ENCODE peak calls at places on chromosomes 1 and 21, in five cellular contexts. One of them, this sample, is unnamed.

GRCh38 chr1:238492271-238492670 is 601.5 kb upstream of the ZP4 start:
- DNase-seq in GM12878: no peak
- DNase-seq in SK-N-SH: no peak
- DNase-seq in H1: no peak
- DNase-seq in K562: no peak
- DNase-seq in this sample: no peak

GRCh38 chr1:186375929-186376330 is 292 bp downstream of the ODR4 start:
- DNase-seq in GM12878: no peak
- DNase-seq in SK-N-SH: no peak
- DNase-seq in H1: no peak
- DNase-seq in K562: no peak
- DNase-seq in this sample: no peak

GRCh38 chr1:174060090-174060489 is 37.9 kb upstream of the RC3H1 start:
- DNase-seq in GM12878: no peak
- DNase-seq in SK-N-SH: no peak
- DNase-seq in H1: no peak
- DNase-seq in K562: no peak
- DNase-seq in this sample: no peak

GRCh38 chr1:12697406-12697805 is 18.5 kb upstream of the AADACL3 start:
- DNase-seq in GM12878: no peak
- DNase-seq in SK-N-SH: no peak
- DNase-seq in H1: no peak
- DNase-seq in K562: no peak
- DNase-seq in this sample: no peak

GRCh38 chr1:50658421-50659076 is 235.3 kb upstream of the DMRTA2 start:
- DNase-seq in GM12878: no peak
- DNase-seq in SK-N-SH: no peak
- DNase-seq in H1: no peak
- DNase-seq in K562: no peak
- DNase-seq in this sample: peak

GRCh38 chr1:241208910-241209414 is 148.0 kb downstream of the RGS7 start:
- DNase-seq in GM12878: no peak
- DNase-seq in SK-N-SH: peak
- DNase-seq in H1: no peak
- DNase-seq in K562: no peak
- DNase-seq in this sample: no peak

GRCh38 chr21:36703626-36704280 is 4.8 kb downstream of the SIM2 start:
- DNase-seq in GM12878: no peak
- DNase-seq in SK-N-SH: no peak
- DNase-seq in H1: peak
- DNase-seq in K562: no peak
- DNase-seq in this sample: no peak

GRCh38 chr1:160726498-160727391 is 12.3 kb upstream of the SLAMF7 start:
- DNase-seq in GM12878: no peak
- DNase-seq in SK-N-SH: peak
- DNase-seq in H1: peak
- DNase-seq in K562: peak
- DNase-seq in this sample: peak

GRCh38 chr1:177138347-177138746 is 26.2 kb downstream of the ASTN1 start:
- DNase-seq in GM12878: no peak
- DNase-seq in SK-N-SH: no peak
- DNase-seq in H1: no peak
- DNase-seq in K562: no peak
- DNase-seq in this sample: no peak

GRCh38 chr1:228090613-228091081 is 8.1 kb downstream of the ARF1 start:
- DNase-seq in GM12878: no peak
- DNase-seq in SK-N-SH: no peak
- DNase-seq in H1: no peak
- DNase-seq in K562: no peak
- DNase-seq in this sample: no peak

GRCh38 chr1:224433671-224434446 is 738 bp downstream of the WDR26 start:
- DNase-seq in GM12878: no peak
- DNase-seq in SK-N-SH: peak
- DNase-seq in H1: peak
- DNase-seq in K562: no peak
- DNase-seq in this sample: no peak

GRCh38 chr1:113780363-113781146 is 21.3 kb upstream of the PHTF1 start:
- DNase-seq in GM12878: no peak
- DNase-seq in SK-N-SH: no peak
- DNase-seq in H1: no peak
- DNase-seq in K562: no peak
- DNase-seq in this sample: no peak

GRCh38 chr21:46000182-46000730 is 18.7 kb downstream of the COL6A1 start:
- DNase-seq in GM12878: no peak
- DNase-seq in SK-N-SH: no peak
- DNase-seq in H1: no peak
- DNase-seq in K562: no peak
- DNase-seq in this sample: no peak

GRCh38 chr1:86419277-86419903 is 4.6 kb upstream of the CLCA2 start:
- DNase-seq in GM12878: no peak
- DNase-seq in SK-N-SH: no peak
- DNase-seq in H1: no peak
- DNase-seq in K562: peak
- DNase-seq in this sample: no peak

GRCh38 chr1:37423810-37424209 is 50.6 kb upstream of the ZC3H12A start:
- DNase-seq in GM12878: no peak
- DNase-seq in SK-N-SH: no peak
- DNase-seq in H1: no peak
- DNase-seq in K562: peak
- DNase-seq in this sample: no peak

GRCh38 chr1:91920001-91920400 is 29.2 kb upstream of the BRDT start:
- DNase-seq in GM12878: no peak
- DNase-seq in SK-N-SH: no peak
- DNase-seq in H1: no peak
- DNase-seq in K562: no peak
- DNase-seq in this sample: no peak

GRCh38 chr1:165162671-165163241 is 193.8 kb downstream of the LMX1A start:
- DNase-seq in GM12878: no peak
- DNase-seq in SK-N-SH: peak
- DNase-seq in H1: peak
- DNase-seq in K562: no peak
- DNase-seq in this sample: peak

GRCh38 chr1:119873166-119874025 is 22.9 kb downstream of the ADAM30 start:
- DNase-seq in GM12878: no peak
- DNase-seq in SK-N-SH: no peak
- DNase-seq in H1: no peak
- DNase-seq in K562: no peak
- DNase-seq in this sample: no peak

GRCh38 chr1:31483012-31483946 is 70.3 kb downstream of the SERINC2 start:
- DNase-seq in GM12878: peak
- DNase-seq in SK-N-SH: no peak
- DNase-seq in H1: no peak
- DNase-seq in K562: no peak
- DNase-seq in this sample: no peak

GRCh38 chr1:245791410-245792312 is 636.9 kb downstream of the KIF26B start:
- DNase-seq in GM12878: no peak
- DNase-seq in SK-N-SH: peak
- DNase-seq in H1: no peak
- DNase-seq in K562: no peak
- DNase-seq in this sample: no peak

DNA sequence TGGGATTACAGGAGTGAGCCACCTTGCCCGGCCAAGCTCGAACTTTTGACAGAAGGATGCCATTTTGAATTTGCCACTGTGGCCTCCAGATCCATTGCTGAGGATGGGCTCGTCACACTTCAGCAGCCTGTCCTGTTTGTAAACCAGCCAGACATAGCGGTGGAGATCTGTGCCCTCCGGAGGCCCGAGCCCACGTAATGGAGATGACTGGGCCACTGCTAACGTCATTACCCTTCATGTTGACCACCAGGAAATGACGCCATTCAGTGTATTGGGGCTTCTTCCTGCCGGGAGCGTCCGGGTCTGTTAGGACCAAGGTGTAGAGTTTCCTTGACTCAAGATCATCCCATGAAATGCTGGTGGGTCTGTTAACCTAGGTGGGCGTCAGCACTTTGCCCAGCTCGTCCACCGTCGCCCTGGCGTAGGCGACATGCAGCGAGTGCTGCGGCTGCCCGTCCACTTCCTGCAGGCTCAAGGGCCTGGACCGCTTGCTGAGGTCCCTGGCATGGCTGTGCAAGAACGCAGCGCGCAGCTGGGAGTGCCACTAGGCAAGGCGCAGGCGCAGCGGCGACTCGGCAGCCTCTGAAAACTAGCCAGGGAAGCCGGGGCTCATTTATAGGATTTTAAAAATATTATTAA is 40.8 kb downstream of the PTPRC start:
- DNase-seq in GM12878: no peak
- DNase-seq in SK-N-SH: no peak
- DNase-seq in H1: no peak
- DNase-seq in K562: no peak
- DNase-seq in this sample: no peak
- TF ChIP-seq SIN3A in GM12878: no peak
- TF ChIP-seq SIN3A in SK-N-SH: no peak
- TF ChIP-seq SIN3A in H1: no peak
- TF ChIP-seq SIN3A in K562: no peak
- TF ChIP-seq SIN3A in this sample: no peak

DNA sequence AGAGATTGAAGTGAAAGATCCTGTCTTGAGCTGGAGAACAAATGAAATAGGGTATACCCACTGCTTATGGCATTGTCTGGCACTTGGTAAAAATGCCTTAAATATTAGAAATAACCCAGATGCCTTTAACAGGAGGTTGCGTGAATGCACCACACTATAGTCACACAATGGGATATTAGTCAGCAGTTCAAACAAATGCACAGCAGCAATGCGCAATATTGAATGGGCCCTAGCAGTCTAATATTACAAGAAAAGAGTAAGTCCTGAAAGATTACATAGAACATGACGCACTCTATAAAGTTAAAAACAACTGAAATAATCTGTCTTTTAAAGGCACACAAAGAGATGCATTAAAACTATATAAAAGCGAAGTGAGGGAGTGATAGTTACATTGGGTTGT is 161.0 kb downstream of the EDEM3 start:
- DNase-seq in GM12878: no peak
- DNase-seq in SK-N-SH: no peak
- DNase-seq in H1: no peak
- DNase-seq in K562: no peak
- DNase-seq in this sample: no peak
- TF ChIP-seq EP300 in GM12878: no peak
- TF ChIP-seq EP300 in SK-N-SH: no peak
- TF ChIP-seq EP300 in H1: no peak
- TF ChIP-seq EP300 in K562: no peak
- TF ChIP-seq EP300 in this sample: no peak

GRCh38 chr1:59667020-59667419 is 147.7 kb upstream of the HOOK1 start:
- DNase-seq in GM12878: no peak
- DNase-seq in SK-N-SH: no peak
- DNase-seq in H1: no peak
- DNase-seq in K562: no peak
- DNase-seq in this sample: peak

GRCh38 chr1:59671953-59672305 is 142.8 kb upstream of the HOOK1 start:
- DNase-seq in GM12878: no peak
- DNase-seq in SK-N-SH: no peak
- DNase-seq in H1: no peak
- DNase-seq in K562: no peak
- DNase-seq in this sample: no peak

GRCh38 chr1:59670662-59671061 is 144.1 kb upstream of the HOOK1 start:
- DNase-seq in GM12878: no peak
- DNase-seq in SK-N-SH: no peak
- DNase-seq in H1: no peak
- DNase-seq in K562: no peak
- DNase-seq in this sample: no peak

GRCh38 chr1:59671066-59671952 is 143.4 kb upstream of the HOOK1 start:
- DNase-seq in GM12878: no peak
- DNase-seq in SK-N-SH: no peak
- DNase-seq in H1: no peak
- DNase-seq in K562: no peak
- DNase-seq in this sample: no peak

DNA sequence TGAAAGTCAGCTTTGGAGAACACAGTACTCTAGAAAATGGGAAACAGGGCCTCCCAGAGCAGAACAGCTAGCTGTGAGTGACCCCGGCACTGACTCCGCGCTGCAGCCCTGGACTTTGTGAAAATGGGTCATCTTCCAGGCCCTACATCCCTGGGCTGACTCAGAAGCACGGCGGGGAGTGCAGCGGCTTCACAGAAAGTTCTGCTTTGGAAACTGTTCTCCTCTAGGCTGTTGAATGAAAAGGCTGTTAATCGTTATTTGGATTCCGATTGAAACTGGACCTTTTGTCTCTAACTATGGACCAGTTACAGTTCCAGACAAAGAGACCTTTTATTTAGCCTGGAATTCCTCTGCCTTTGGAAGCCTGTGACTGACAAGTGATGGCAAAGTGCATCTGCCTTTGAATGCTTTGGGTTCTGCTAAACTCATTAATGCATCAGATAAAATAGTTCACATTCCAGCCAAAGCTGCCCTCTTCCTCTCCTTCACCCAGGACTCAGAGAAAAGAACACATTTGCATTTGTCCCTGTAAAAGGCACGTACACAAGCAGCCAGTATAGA is 144.9 kb upstream of the HOOK1 start:
- DNase-seq in GM12878: no peak
- DNase-seq in SK-N-SH: no peak
- DNase-seq in H1: peak
- DNase-seq in K562: no peak
- DNase-seq in this sample: peak
- TF ChIP-seq SIN3A in GM12878: no peak
- TF ChIP-seq SIN3A in SK-N-SH: no peak
- TF ChIP-seq SIN3A in H1: no peak
- TF ChIP-seq SIN3A in K562: no peak
- TF ChIP-seq SIN3A in this sample: no peak

GRCh38 chr1:99727575-99728190 is 38.8 kb downstream of the FRRS1 start:
- DNase-seq in GM12878: no peak
- DNase-seq in SK-N-SH: no peak
- DNase-seq in H1: no peak
- DNase-seq in K562: no peak
- DNase-seq in this sample: no peak
- TF ChIP-seq EP300 in GM12878: no peak
- TF ChIP-seq EP300 in SK-N-SH: peak
- TF ChIP-seq EP300 in H1: no peak
- TF ChIP-seq EP300 in K562: no peak
- TF ChIP-seq EP300 in this sample: no peak